ENCODE peak calls at places on chromosomes 12 and 14, in five cellular contexts. R, E, L, J and G are unnamed samples.

GRCh38 chr14:27553820-27554219 is 956.0 kb upstream of the NOVA1 start:
- DNase-seq in R (no peak), E (no peak), L (no peak), J (peak), G (no peak)

GRCh38 chr12:31317471-31318397 is 8.2 kb downstream of the SINHCAF start:
- DNase-seq in R (no peak), E (no peak), L (no peak), J (peak), G (peak)

GRCh38 chr14:54444701-54445100 is 3.5 kb upstream of the CNIH1 start:
- DNase-seq in R (no peak), E (no peak), L (no peak), J (no peak), G (no peak)

GRCh38 chr12:107459649-107460048 is 225.9 kb upstream of the PWP1 start:
- DNase-seq in R (no peak), E (no peak), L (no peak), J (no peak), G (no peak)

GRCh38 chr12:111748195-111748803 is 18.4 kb upstream of the ALDH2 start:
- DNase-seq in R (no peak), E (no peak), L (no peak), J (no peak), G (no peak)

GRCh38 chr14:58918066-58918465 is 270.4 kb upstream of the DAAM1 start:
- DNase-seq in R (peak), E (no peak), L (no peak), J (peak), G (peak)

GRCh38 chr12:40152783-40153383 is 47.0 kb upstream of the SLC2A13 start:
- DNase-seq in R (peak), E (peak), L (no peak), J (peak), G (no peak)

GRCh38 chr12:32312049-32312670 is 87.2 kb upstream of the FGD4 start:
- DNase-seq in R (peak), E (peak), L (peak), J (peak), G (peak)

GRCh38 chr12:105499223-105499622 is 168.7 kb downstream of the C12orf75 start:
- DNase-seq in R (no peak), E (no peak), L (no peak), J (no peak), G (no peak)

GRCh38 chr14:30227871-30228270 is 300.2 kb upstream of the PRKD1 start:
- DNase-seq in R (peak), E (no peak), L (no peak), J (peak), G (peak)

GRCh38 chr12:42686514-42687172 is 97.1 kb upstream of the PRICKLE1 start:
- DNase-seq in R (peak), E (no peak), L (no peak), J (no peak), G (peak)

GRCh38 chr14:85934123-85934885 is 404.4 kb downstream of the FLRT2 start:
- DNase-seq in R (no peak), E (no peak), L (peak), J (no peak), G (peak)

GRCh38 chr14:102574840-102575478 is 17.5 kb upstream of the RCOR1 start:
- DNase-seq in R (no peak), E (no peak), L (no peak), J (no peak), G (no peak)

GRCh38 chr12:54052745-54053624 is 650 bp upstream of the HOXC4 start:
- DNase-seq in R (no peak), E (no peak), L (no peak), J (no peak), G (peak)

GRCh38 chr14:99720941-99721791 is 37.1 kb downstream of the CYP46A1 start:
- DNase-seq in R (no peak), E (no peak), L (no peak), J (no peak), G (no peak)

GRCh38 chr14:103656031-103656757 is 27.2 kb downstream of the KLC1 start:
- DNase-seq in R (peak), E (no peak), L (no peak), J (no peak), G (no peak)

GRCh38 chr12:461425-461824 is 1.7 kb downstream of the B4GALNT3 start:
- DNase-seq in R (no peak), E (no peak), L (no peak), J (no peak), G (no peak)

GRCh38 chr12:21526053-21526452 is at the start of gene SPX:
- DNase-seq in R (peak), E (no peak), L (no peak), J (peak), G (peak)

GRCh38 chr12:25151476-25151875 is 43.5 kb downstream of the DNAI7 start:
- DNase-seq in R (peak), E (peak), L (no peak), J (peak), G (peak)

GRCh38 chr14:24081739-24082204 is 10.4 kb downstream of the CPNE6 start:
- DNase-seq in R (no peak), E (no peak), L (no peak), J (no peak), G (no peak)

GRCh38 chr14:29576997-29577396 is 350.6 kb downstream of the PRKD1 start:
- DNase-seq in R (no peak), E (no peak), L (no peak), J (no peak), G (peak)

GRCh38 chr12:33450480-33450879 is 10.9 kb upstream of the SYT10 start:
- DNase-seq in R (no peak), E (no peak), L (no peak), J (no peak), G (no peak)